ENCODE peak calls at places on chromosome 17, in nine cellular contexts. R is lower leg skin; S is CD8-positive, alpha-beta T cell; A is HFF-Myc; J is A673; F is left ventricle myocardium inferior; L is progenitor cell of endocrine pancreas; G is neural progenitor cell; B is neural crest cell. Y is an unnamed sample.
A peak's percentile ranks its signal among the peaks of the same experiment; 100 is the strongest.

GRCh38 chr17:67365762-67366192 is 600 bp downstream of the PSMD12 start:
- DNase-seq in R (no peak), S (no peak), A (no peak), J (no peak), F (no peak), L (no peak), G (no peak), B (no peak), Y (no peak)

GRCh38 chr17:64779344-64780095 is 117.4 kb upstream of the SMURF2 start:
- DNase-seq in R (no peak), S (no peak), A (no peak), J (no peak), F (no peak), L (no peak), G (peak; percentile 41), B (no peak), Y (peak; percentile 32)

GRCh38 chr17:348692-349425 is 3.7 kb downstream of the RPH3AL start:
- DNase-seq in R (peak; percentile 62), S (no peak), A (no peak), J (no peak), F (peak; percentile 49), L (no peak), G (peak; percentile 47), B (no peak), Y (no peak)

GRCh38 chr17:51045616-51046526 is 74.8 kb downstream of the SPAG9 start:
- DNase-seq in R (no peak), S (no peak), A (no peak), J (no peak), F (no peak), L (no peak), G (peak; percentile 61), B (no peak), Y (no peak)

GRCh38 chr17:57305918-57306317 is 49.6 kb downstream of the MSI2 start:
- DNase-seq in R (no peak), S (no peak), A (no peak), J (peak; percentile 10), F (no peak), L (no peak), G (no peak), B (no peak), Y (no peak)

GRCh38 chr17:44039829-44040635 is 25.3 kb upstream of the TMEM101 start:
- DNase-seq in R (no peak), S (no peak), A (no peak), J (no peak), F (no peak), L (no peak), G (no peak), B (no peak), Y (no peak)

GRCh38 chr17:57614742-57615141 is 130.4 kb downstream of the CCDC182 start:
- DNase-seq in R (no peak), S (no peak), A (no peak), J (no peak), F (no peak), L (no peak), G (no peak), B (no peak), Y (no peak)

GRCh38 chr17:1767358-1767757 is 5.5 kb downstream of the SERPINF1 start:
- DNase-seq in R (no peak), S (no peak), A (no peak), J (no peak), F (no peak), L (no peak), G (no peak), B (no peak), Y (no peak)

GRCh38 chr17:52287611-52288010 is 129.1 kb upstream of the CA10 start:
- DNase-seq in R (no peak), S (no peak), A (no peak), J (no peak), F (no peak), L (no peak), G (no peak), B (no peak), Y (no peak)

GRCh38 chr17:43917348-43918025 is 10.2 kb upstream of the MPP2 start:
- DNase-seq in R (no peak), S (no peak), A (no peak), J (no peak), F (peak; percentile 43), L (no peak), G (peak; percentile 66), B (no peak), Y (peak; percentile 51)

GRCh38 chr17:28759296-28759865 is 15.6 kb downstream of the TRAF4 start:
- DNase-seq in R (no peak), S (no peak), A (no peak), J (no peak), F (no peak), L (no peak), G (no peak), B (no peak), Y (no peak)

GRCh38 chr17:63434951-63435571 is 11.0 kb downstream of the CYB561 start:
- DNase-seq in R (no peak), S (peak; percentile 37), A (no peak), J (peak; percentile 90), F (peak; percentile 65), L (no peak), G (no peak), B (no peak), Y (no peak)
- TF ChIP-seq CTCF in R (no peak), S (peak; percentile 31), A (peak; percentile 7), J (peak; percentile 49), F (no peak), L (peak; percentile 9), G (peak; percentile 19), B (no peak), Y (no peak)

GRCh38 chr17:14843086-14843795 is 421.9 kb downstream of the PMP22 start:
- DNase-seq in R (no peak), S (no peak), A (no peak), J (no peak), F (no peak), L (no peak), G (no peak), B (no peak), Y (no peak)

GRCh38 chr17:14840616-14841231 is 424.4 kb downstream of the PMP22 start:
- DNase-seq in R (no peak), S (no peak), A (peak; percentile 31), J (no peak), F (no peak), L (no peak), G (no peak), B (no peak), Y (no peak)

GRCh38 chr17:14845562-14846335 is 419.4 kb downstream of the PMP22 start:
- DNase-seq in R (peak; percentile 74), S (no peak), A (no peak), J (no peak), F (no peak), L (no peak), G (no peak), B (no peak), Y (no peak)
- TF ChIP-seq CTCF in R (no peak), S (no peak), A (no peak), J (no peak), F (no peak), L (no peak), G (no peak), B (no peak), Y (no peak)

GRCh38 chr17:31202968-31203367 is 94.1 kb downstream of the OMG start:
- DNase-seq in R (no peak), S (no peak), A (no peak), J (no peak), F (no peak), L (no peak), G (no peak), B (no peak), Y (no peak)
- TF ChIP-seq CTCF in R (no peak), S (no peak), A (no peak), J (no peak), F (no peak), L (no peak), G (no peak), B (no peak), Y (no peak)

DNA sequence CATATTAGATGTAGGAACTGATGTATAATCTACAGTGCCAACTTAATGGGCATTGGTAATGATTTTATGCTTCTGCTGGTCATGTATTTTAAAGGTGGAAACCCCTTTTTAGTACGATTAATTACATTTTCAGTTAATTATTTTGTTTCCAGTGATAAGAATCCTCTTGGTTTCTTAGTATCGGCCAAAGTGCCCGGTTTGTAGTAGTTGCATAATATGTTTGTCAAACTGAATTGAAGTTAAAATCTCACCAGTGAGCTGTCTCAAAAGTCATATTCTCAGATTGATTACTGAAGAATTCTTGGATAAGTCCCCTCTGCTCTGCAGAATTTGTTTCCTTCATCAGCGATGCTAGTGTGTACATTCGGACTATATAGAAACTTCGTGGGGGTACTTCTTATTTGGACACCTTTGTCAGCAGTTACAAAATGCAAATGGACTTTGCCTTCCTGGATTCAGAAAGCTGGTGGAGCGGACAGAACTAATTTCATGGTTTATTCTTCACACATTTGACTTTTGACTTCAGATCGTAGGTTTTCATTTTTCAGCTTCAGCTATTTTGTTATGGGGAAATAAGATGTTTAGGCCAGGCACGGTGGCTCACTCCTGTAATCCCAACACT is 28.2 kb downstream of the SLC47A1 start:
- DNase-seq in R (no peak), S (no peak), A (no peak), J (no peak), F (no peak), L (no peak), G (no peak), B (no peak), Y (no peak)
- TF ChIP-seq CTCF in R (no peak), S (no peak), A (no peak), J (no peak), F (no peak), L (no peak), G (no peak), B (no peak), Y (no peak)

GRCh38 chr17:5510776-5511175 is 24.4 kb downstream of the MIS12 start:
- DNase-seq in R (no peak), S (no peak), A (no peak), J (no peak), F (no peak), L (no peak), G (no peak), B (no peak), Y (no peak)

GRCh38 chr17:5508855-5509254 is 22.5 kb downstream of the MIS12 start:
- DNase-seq in R (no peak), S (no peak), A (no peak), J (no peak), F (no peak), L (no peak), G (peak; percentile 86), B (peak; percentile 30), Y (no peak)

GRCh38 chr17:5509482-5509881 is 23.1 kb downstream of the MIS12 start:
- DNase-seq in R (no peak), S (no peak), A (no peak), J (no peak), F (no peak), L (no peak), G (no peak), B (no peak), Y (no peak)

GRCh38 chr17:5502552-5502951 is 16.2 kb downstream of the MIS12 start:
- DNase-seq in R (no peak), S (no peak), A (no peak), J (no peak), F (no peak), L (no peak), G (no peak), B (no peak), Y (no peak)

GRCh38 chr17:5506307-5506706 is 19.9 kb downstream of the MIS12 start:
- DNase-seq in R (no peak), S (no peak), A (no peak), J (no peak), F (no peak), L (no peak), G (no peak), B (no peak), Y (no peak)
- TF ChIP-seq CTCF in R (no peak), S (no peak), A (no peak), J (no peak), F (no peak), L (no peak), G (no peak), B (no peak), Y (no peak)

Y was measured in GM20000.